ENCODE peak calls at places on chromosomes 11 and 22, in six cellular contexts. M is A172, Z is amniotic stem cell, R is esophagus squamous epithelium, G is KG1, Y is HS-5. Q is an unnamed sample.

GRCh38 chr22:39684702-39685281 is 114.2 kb downstream of the CACNA1I start:
- DNase-seq in M (no peak), Z (no peak), R (no peak), G (no peak), Y (no peak), Q (no peak)

GRCh38 chr11:57426754-57427691 is at the start of gene SLC43A3:
- DNase-seq in M (peak), Z (peak), R (no peak), G (peak), Y (peak), Q (peak)

GRCh38 chr22:19693581-19693980 is 20.7 kb upstream of the SEPTIN5 start:
- DNase-seq in M (no peak), Z (no peak), R (no peak), G (no peak), Y (no peak), Q (no peak)

GRCh38 chr11:32326522-32326921 is 108.8 kb downstream of the WT1 start:
- DNase-seq in M (no peak), Z (no peak), R (no peak), G (no peak), Y (peak), Q (no peak)

GRCh38 chr11:10544491-10545470 is 3.8 kb upstream of the RNF141 start:
- DNase-seq in M (no peak), Z (no peak), R (no peak), G (no peak), Y (no peak), Q (no peak)

GRCh38 chr22:27644566-27644965 is 157.0 kb downstream of the MN1 start:
- DNase-seq in M (no peak), Z (no peak), R (no peak), G (no peak), Y (no peak), Q (no peak)

GRCh38 chr11:42179211-42179610 is 719.8 kb upstream of the LRRC4C start:
- DNase-seq in M (no peak), Z (no peak), R (no peak), G (no peak), Y (no peak), Q (no peak)

GRCh38 chr11:127017482-127017881 is 16.9 kb upstream of the KIRREL3 start:
- DNase-seq in M (peak), Z (peak), R (no peak), G (no peak), Y (peak), Q (no peak)

GRCh38 chr11:2217211-2218081 is 45.8 kb upstream of the TH start:
- DNase-seq in M (no peak), Z (no peak), R (no peak), G (no peak), Y (no peak), Q (no peak)

GRCh38 chr11:131165036-131165435 is 205.4 kb upstream of the NTM start:
- DNase-seq in M (no peak), Z (no peak), R (no peak), G (no peak), Y (no peak), Q (no peak)

GRCh38 chr11:119055901-119056300 is 1.1 kb downstream of the HYOU1 start:
- DNase-seq in M (no peak), Z (no peak), R (no peak), G (no peak), Y (peak), Q (no peak)

GRCh38 chr11:26331911-26332571 is at the start of gene ANO3:
- DNase-seq in M (peak), Z (peak), R (no peak), G (no peak), Y (no peak), Q (no peak)

GRCh38 chr11:112016765-112017356 is 8.3 kb upstream of the DLAT start:
- DNase-seq in M (no peak), Z (no peak), R (no peak), G (no peak), Y (peak), Q (no peak)

GRCh38 chr11:12408156-12408770 is 30.9 kb downstream of the PARVA start:
- DNase-seq in M (no peak), Z (no peak), R (no peak), G (no peak), Y (no peak), Q (no peak)

GRCh38 chr22:22684605-22685561 is 40.5 kb downstream of the GGTLC2 start:
- DNase-seq in M (peak), Z (peak), R (no peak), G (no peak), Y (no peak), Q (no peak)

GRCh38 chr11:16293204-16293681 is 63.1 kb downstream of the SOX6 start:
- DNase-seq in M (no peak), Z (no peak), R (no peak), G (no peak), Y (no peak), Q (no peak)

GRCh38 chr11:134069426-134069921 is 602 bp downstream of the JAM3 start:
- DNase-seq in M (no peak), Z (peak), R (no peak), G (no peak), Y (no peak), Q (no peak)

GRCh38 chr22:49326558-49326957 is 501.1 kb downstream of the BRD1 start:
- DNase-seq in M (no peak), Z (no peak), R (no peak), G (no peak), Y (no peak), Q (no peak)

GRCh38 chr22:40797427-40797826 is 21.7 kb downstream of the SLC25A17 start:
- DNase-seq in M (no peak), Z (no peak), R (no peak), G (no peak), Y (no peak), Q (no peak)

GRCh38 chr22:26362471-26362870 is 66.6 kb upstream of the ASPHD2 start:
- DNase-seq in M (peak), Z (no peak), R (no peak), G (no peak), Y (peak), Q (no peak)

GRCh38 chr11:29243616-29244015 is 773.2 kb downstream of the KCNA4 start:
- DNase-seq in M (no peak), Z (no peak), R (no peak), G (no peak), Y (no peak), Q (no peak)

GRCh38 chr11:56783448-56784041 is 35.0 kb upstream of the OR9G4 start:
- DNase-seq in M (peak), Z (peak), R (no peak), G (peak), Y (peak), Q (no peak)

GRCh38 chr22:19239464-19239863 is 52.1 kb downstream of the CLTCL1 start:
- DNase-seq in M (no peak), Z (no peak), R (no peak), G (no peak), Y (no peak), Q (no peak)

GRCh38 chr11:125079151-125079877 is 16.2 kb downstream of the SLC37A2 start:
- DNase-seq in M (peak), Z (no peak), R (no peak), G (no peak), Y (no peak), Q (no peak)

GRCh38 chr11:90134420-90135003 is at the start of gene NAALAD2:
- DNase-seq in M (no peak), Z (no peak), R (no peak), G (no peak), Y (no peak), Q (no peak)

GRCh38 chr22:46047841-46048595 is 71.1 kb upstream of the WNT7B start:
- DNase-seq in M (no peak), Z (no peak), R (no peak), G (no peak), Y (no peak), Q (no peak)

GRCh38 chr22:25062378-25063095 is 110.0 kb downstream of the KIAA1671 start:
- DNase-seq in M (no peak), Z (no peak), R (no peak), G (no peak), Y (no peak), Q (no peak)

Q was measured in NCI-H1436 treated with DMSO at 0.1 percent for 48 hours.